ENCODE peak calls at places on chromosome 2, in four cellular contexts. R is left lung, B is neural progenitor cell, Y is heart left ventricle. W is an unnamed sample.

GRCh38 chr2:195494452-195494851 is 162.6 kb upstream of the SLC39A10 start:
- DNase-seq in R (no peak), B (no peak), Y (no peak), W (no peak)

GRCh38 chr2:217396165-217396564 is 536.3 kb upstream of the TNP1 start:
- DNase-seq in Y (no peak), R (no peak), B (no peak), W (no peak)

GRCh38 chr2:158845869-158846268 is 50.8 kb downstream of the DAPL1 start:
- DNase-seq in Y (no peak), R (no peak), B (peak; percentile 43), W (no peak)

GRCh38 chr2:222813177-222813843 is 47.5 kb upstream of the ACSL3 start:
- DNase-seq in R (no peak), Y (no peak), B (no peak), W (no peak)

GRCh38 chr2:130365075-130365474 is 9.2 kb downstream of the PTPN18 start:
- DNase-seq in B (no peak), Y (no peak), R (no peak), W (no peak)

GRCh38 chr2:175203621-175204496 is 22.3 kb upstream of the ATP5MC3 start:
- DNase-seq in R (peak; percentile 38), Y (peak; percentile 39), B (peak; percentile 80), W (peak; percentile 39)

GRCh38 chr2:54772110-54772509 is 48.6 kb downstream of the EML6 start:
- DNase-seq in B (no peak), Y (no peak), R (no peak), W (no peak)

GRCh38 chr2:109649736-109650695 is 35.9 kb downstream of the SOWAHC start:
- DNase-seq in R (no peak), B (no peak), Y (no peak), W (no peak)

GRCh38 chr2:193219413-193219812 is 1024.7 kb upstream of the TMEFF2 start:
- DNase-seq in B (no peak), R (no peak), Y (no peak), W (no peak)

GRCh38 chr2:55879976-55880375 is 43.6 kb downstream of the EFEMP1 start:
- DNase-seq in R (no peak), B (no peak), Y (no peak), W (no peak)

GRCh38 chr2:178187861-178188260 is 6.5 kb upstream of the OSBPL6 start:
- DNase-seq in R (no peak), Y (no peak), B (no peak), W (no peak)

GRCh38 chr2:218883491-218884490 is 3.1 kb downstream of the WNT10A start:
- DNase-seq in R (no peak), B (peak; percentile 81), Y (peak; percentile 54), W (no peak)

GRCh38 chr2:11310212-11310611 is 34.2 kb downstream of the ROCK2 start:
- DNase-seq in R (no peak), Y (no peak), B (no peak), W (no peak)

GRCh38 chr2:218856168-218856895 is 3.3 kb upstream of the WNT6 start:
- DNase-seq in Y (no peak), B (no peak), R (no peak), W (no peak)

GRCh38 chr2:200523158-200523557 is 2.8 kb upstream of the SGO2 start:
- DNase-seq in Y (no peak), R (no peak), B (no peak), W (no peak)

GRCh38 chr2:150939087-150939486 is 322.6 kb downstream of the RBM43 start:
- DNase-seq in B (no peak), R (no peak), Y (no peak), W (no peak)

GRCh38 chr2:202444000-202444399 is 67.9 kb downstream of the BMPR2 start:
- DNase-seq in R (no peak), Y (no peak), B (no peak), W (no peak)

GRCh38 chr2:207256476-207257207 is 90.9 kb upstream of the KLF7 start:
- DNase-seq in R (no peak), B (no peak), Y (no peak), W (no peak)

GRCh38 chr2:29325544-29325943 is 210.3 kb downstream of the CLIP4 start:
- DNase-seq in Y (no peak), B (no peak), R (no peak), W (no peak)

GRCh38 chr2:239990966-239991365 is 34.2 kb downstream of the NDUFA10 start:
- DNase-seq in R (no peak), Y (no peak), B (no peak), W (no peak)

GRCh38 chr2:149487189-149487588 is 100.4 kb downstream of the MMADHC start:
- DNase-seq in B (no peak), Y (no peak), R (no peak), W (no peak)

GRCh38 chr2:205755923-205756322 is 73.6 kb downstream of the NRP2 start:
- DNase-seq in R (no peak), B (no peak), Y (peak; percentile 44), W (no peak)

GRCh38 chr2:19187323-19188020 is 171.0 kb downstream of the OSR1 start:
- DNase-seq in B (no peak), R (no peak), Y (no peak), W (no peak)

DNA sequence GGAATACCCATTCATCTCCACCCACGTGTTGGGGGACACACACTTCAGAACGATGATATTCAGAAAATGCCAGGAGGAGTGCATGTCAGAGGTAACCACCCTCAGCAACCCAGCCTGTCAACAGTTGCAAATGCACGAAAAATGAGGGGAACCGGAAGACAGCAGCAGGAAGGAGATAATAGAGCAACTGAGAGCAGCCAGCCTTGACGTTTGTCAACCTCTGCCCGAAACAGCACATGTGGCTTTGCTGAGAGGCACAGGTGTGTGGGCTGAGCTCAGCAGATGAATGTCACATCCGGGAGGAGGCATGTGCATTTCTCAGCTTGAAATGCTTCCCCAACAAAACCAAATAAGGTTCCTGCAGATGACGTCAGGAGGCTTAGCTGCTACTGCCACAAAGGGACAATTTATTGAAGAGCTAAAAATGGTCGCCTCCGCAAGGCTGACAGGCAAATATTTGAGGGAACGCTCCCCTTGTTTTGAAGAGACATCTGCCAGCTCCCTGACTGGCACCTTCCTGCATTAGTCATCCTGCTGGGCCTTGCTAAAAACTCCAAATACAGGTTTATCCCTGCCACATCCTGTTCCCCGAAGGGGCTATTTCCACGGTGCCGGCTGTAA is 419.0 kb downstream of the NBAS start:
- DNase-seq in B (no peak), R (peak; percentile 36), Y (no peak), W (no peak)
- H3K27ac ChIP-seq in B (no peak overlapping the region), R (no peak overlapping the region), Y (no peak overlapping the region), W (no peak overlapping the region)

GRCh38 chr2:188978291-188979081 is 4.3 kb downstream of the COL3A1 start:
- DNase-seq in Y (no peak), B (peak; percentile 62), R (no peak), W (no peak)
- TF ChIP-seq CTCF in Y (peak; percentile 17), B (peak; percentile 49), R (peak; percentile 8), W (peak; percentile 35)

GRCh38 chr2:241794250-241794823 is 14.7 kb upstream of the NEU4 start:
- DNase-seq in Y (no peak), R (no peak), B (no peak), W (no peak)
- H3K27ac ChIP-seq in Y (no peak overlapping the region), R (no peak overlapping the region), B (no peak overlapping the region), W (no peak overlapping the region)

GRCh38 chr2:83006991-83007390 is 1452.1 kb downstream of the SUCLG1 start:
- DNase-seq in Y (no peak), R (no peak), B (no peak), W (no peak)

GRCh38 chr2:82998770-82999169 is 1460.3 kb downstream of the SUCLG1 start:
- DNase-seq in Y (no peak), R (no peak), B (no peak), W (no peak)

DNA sequence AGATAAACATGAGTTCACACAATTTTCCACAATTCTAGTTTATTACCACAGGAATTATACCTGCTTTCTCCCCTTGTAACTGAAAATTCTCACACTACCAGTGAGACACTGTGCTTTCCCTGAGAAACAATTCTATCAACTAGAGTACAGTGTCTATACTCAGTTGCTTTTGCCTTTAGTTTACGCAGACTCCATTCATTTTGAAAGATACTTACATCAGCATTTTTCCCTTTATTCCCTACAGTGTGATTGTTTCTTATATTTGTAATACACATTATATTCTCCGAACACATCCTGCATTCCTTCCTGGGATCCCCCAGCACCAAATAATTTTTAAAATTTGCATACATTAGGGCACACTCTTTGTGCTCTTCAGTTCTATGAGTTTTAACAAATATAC is 1455.5 kb downstream of the SUCLG1 start:
- DNase-seq in B (no peak), Y (no peak), R (no peak), W (no peak)
- TF ChIP-seq CTCF in B (no peak), Y (no peak), R (no peak), W (no peak)

DNA sequence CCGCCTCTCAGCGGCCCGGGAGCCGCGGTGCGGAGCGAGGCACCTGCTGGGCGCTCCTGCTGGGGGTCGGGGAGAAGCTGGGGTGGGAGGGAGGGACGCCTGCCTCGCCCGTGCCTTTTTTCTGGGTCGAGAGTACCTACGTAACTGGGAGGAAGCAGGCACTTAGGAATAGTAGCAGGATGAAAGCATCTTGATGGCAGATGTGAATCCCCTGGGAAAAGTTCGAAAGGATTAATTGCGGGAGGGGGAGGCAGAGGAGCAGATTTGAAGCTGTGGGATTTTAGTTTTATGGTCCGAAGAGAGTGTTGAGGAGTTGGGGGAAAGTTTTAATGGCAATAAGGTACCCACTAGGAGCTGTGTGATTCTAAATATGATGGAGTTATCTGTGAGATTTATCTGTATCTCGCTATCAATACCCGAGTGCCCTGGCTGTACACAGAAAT is 1.1 kb downstream of the AGFG1 start:
- DNase-seq in Y (no peak), B (no peak), R (no peak), W (no peak)
- H3K27ac ChIP-seq in Y (peak overlapping the region; percentile 81), B (peak overlapping the region; percentile 93), R (peak overlapping the region; percentile 85), W (peak overlapping the region; percentile 58)

GRCh38 chr2:155266109-155266508 is 567.6 kb downstream of the KCNJ3 start:
- DNase-seq in R (no peak), Y (no peak), B (no peak), W (no peak)

DNA sequence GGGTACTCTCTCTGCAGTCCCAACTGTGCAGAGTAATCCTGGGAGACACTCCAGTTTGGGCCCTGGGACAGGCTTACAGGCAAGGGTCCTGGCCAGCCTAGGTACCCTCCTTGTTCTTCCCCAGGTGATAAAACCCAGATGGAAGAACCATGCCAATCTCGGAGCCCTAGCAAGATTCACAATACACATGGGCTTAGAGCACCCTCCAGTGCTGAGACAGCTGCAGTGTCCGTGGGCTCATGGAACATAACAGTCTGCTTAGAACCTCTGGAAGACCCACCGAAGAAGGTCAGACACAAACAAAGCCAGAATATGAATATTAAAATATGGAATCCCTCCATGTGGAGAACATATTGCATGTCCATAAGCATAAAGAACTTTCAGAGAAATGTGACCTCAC is 568.1 kb downstream of the KCNJ3 start:
- DNase-seq in Y (no peak), R (no peak), B (peak; percentile 52), W (no peak)
- TF ChIP-seq CTCF in Y (no peak), R (no peak), B (peak; percentile 56), W (no peak)

W was measured in right lobe of liver.